ENCODE peak calls at places on chromosomes 11 and 22, in nine cellular contexts. A is iris pigment epithelial cell; D is cardiac muscle cell; J is stimulated activated CD8-positive, alpha-beta memory T cell treated with anti-CD3 and anti-CD28 coated beads, Interleukin-7, amount 100 ng/mL, for 4 hours; Q is GM12865; R is CD14-positive monocyte; G is stimulated activated CD4-positive, alpha-beta T cell treated with anti-CD3 and anti-CD28 coated beads, Interleukin-2, amount 100 ng/mL, for 24 hours; Z is T-cell; F is RWPE1. W is an unnamed sample.

GRCh38 chr11:17478064-17478463 is 1.4 kb upstream of the ABCC8 start:
- DNase-seq in F (no peak), R (no peak), A (peak), G (no peak), J (no peak), Z (no peak), D (no peak), Q (no peak), W (no peak)

GRCh38 chr11:128939591-128939990 is 3.1 kb downstream of the TP53AIP1 start:
- DNase-seq in Z (no peak), A (no peak), R (no peak), Q (no peak), D (no peak), G (no peak), F (no peak), J (no peak), W (no peak)

GRCh38 chr22:43891360-43892182 is at the start of gene PNPLA5:
- DNase-seq in J (no peak), F (no peak), R (no peak), G (no peak), D (no peak), Z (no peak), Q (no peak), A (peak), W (no peak)

GRCh38 chr11:84812351-84813083 is 814.6 kb downstream of the DLG2 start:
- DNase-seq in G (no peak), R (no peak), J (no peak), D (no peak), Z (no peak), Q (no peak), F (no peak), A (peak), W (no peak)

GRCh38 chr11:113796663-113797259 is 17.2 kb downstream of the CLDN25 start:
- DNase-seq in R (no peak), Z (no peak), J (no peak), F (peak), Q (peak), A (peak), G (no peak), D (peak), W (no peak)

GRCh38 chr11:118870396-118871343 is 13.0 kb upstream of the CXCR5 start:
- DNase-seq in Q (peak), G (peak), Z (no peak), F (no peak), R (no peak), J (no peak), D (peak), A (peak), W (no peak)

GRCh38 chr11:66912963-66913362 is 45.2 kb downstream of the PC start:
- DNase-seq in Q (no peak), Z (no peak), F (no peak), A (no peak), D (no peak), G (no peak), R (no peak), J (no peak), W (no peak)

GRCh38 chr11:62666259-62666926 is 1.3 kb downstream of the CSKMT start:
- DNase-seq in R (no peak), D (no peak), A (no peak), F (no peak), J (no peak), G (no peak), Q (peak), Z (no peak), W (no peak)

GRCh38 chr11:2989551-2989950 is 2.6 kb downstream of the NAP1L4 start:
- DNase-seq in D (no peak), Z (no peak), J (no peak), F (no peak), G (no peak), R (no peak), Q (peak), A (no peak), W (no peak)

GRCh38 chr11:67178421-67178820 is 59.4 kb downstream of the KDM2A start:
- DNase-seq in F (no peak), Q (no peak), J (no peak), R (no peak), D (no peak), A (no peak), G (no peak), Z (no peak), W (no peak)

GRCh38 chr22:29314074-29314473 is 1.4 kb downstream of the RASL10A start:
- DNase-seq in J (no peak), A (no peak), R (no peak), G (no peak), D (no peak), Q (no peak), F (no peak), Z (no peak), W (no peak)

GRCh38 chr11:1574256-1575242 is 2.5 kb upstream of the DUSP8 start:
- DNase-seq in J (no peak), G (peak), Z (no peak), D (peak), F (peak), A (peak), R (no peak), Q (peak), W (no peak)

GRCh38 chr11:22624742-22625447 is 728 bp downstream of the FANCF start:
- DNase-seq in R (peak), D (peak), Z (peak), Q (peak), A (peak), J (peak), F (peak), G (peak), W (peak)

W was measured in AG09309.